ENCODE peak calls at places on chromosomes 3 and 15, in four cellular contexts. D is AG04450, X is cardiac muscle cell, V is aorta. P is an unnamed sample.

GRCh38 chr15:67456677-67457529 is 64.0 kb upstream of the C15orf61 start:
- DNase-seq in X (peak), D (peak), V (peak), P (no peak)

GRCh38 chr3:32820971-32821685 is 3.3 kb downstream of the TRIM71 start:
- DNase-seq in X (no peak), V (no peak), D (no peak), P (no peak)

GRCh38 chr3:120488296-120488695 is 37.5 kb upstream of the FSTL1 start:
- DNase-seq in V (no peak), D (no peak), X (no peak), P (no peak)

GRCh38 chr3:112642912-112643506 is 2.1 kb upstream of the CCDC80 start:
- DNase-seq in D (peak), X (peak), V (peak), P (peak)

GRCh38 chr3:112090899-112091586 is 4.9 kb downstream of the C3orf52 start:
- DNase-seq in V (no peak), X (peak), D (no peak), P (no peak)

GRCh38 chr3:9746330-9746729 is 3.4 kb upstream of the OGG1 start:
- DNase-seq in V (no peak), D (peak), X (no peak), P (no peak)

GRCh38 chr15:72319985-72320671 is at the start of gene CELF6:
- DNase-seq in X (peak), D (no peak), V (peak), P (no peak)

GRCh38 chr3:55746808-55747413 is 259.8 kb upstream of the WNT5A start:
- DNase-seq in D (no peak), V (no peak), X (no peak), P (no peak)

GRCh38 chr3:195253981-195254432 is 17.0 kb downstream of the XXYLT1 start:
- DNase-seq in D (no peak), X (no peak), V (no peak), P (no peak)

GRCh38 chr15:77738441-77739437 is 106.0 kb upstream of the LINGO1 start:
- DNase-seq in X (no peak), V (no peak), D (no peak), P (peak)
- H3K27ac ChIP-seq in X (no peak), V (no peak), D (no peak), P (peak)

GRCh38 chr3:14222457-14222856 is 43.8 kb downstream of the LSM3 start:
- DNase-seq in X (no peak), D (no peak), V (no peak), P (no peak)
- H3K27ac ChIP-seq in X (no peak), D (no peak), V (no peak), P (no peak)

GRCh38 chr3:46416134-46417119 is 9.4 kb downstream of the CCRL2 start:
- DNase-seq in D (no peak), X (no peak), V (no peak), P (no peak)
- H3K27ac ChIP-seq in D (no peak), X (peak), V (no peak), P (no peak)

GRCh38 chr3:177336841-177337430 is 139.7 kb upstream of the TBL1XR1 start:
- DNase-seq in X (no peak), D (no peak), V (no peak), P (no peak)
- H3K27ac ChIP-seq in X (no peak), D (no peak), V (no peak), P (peak)

P was measured in SK-N-MC.